ENCODE peak calls at places on chromosomes 6 and 20, in ten cellular contexts. A is right cardiac atrium; V is gastroesophageal sphincter; X is left ventricle myocardium superior; L is mucosa of descending colon; P is sciatic nerve; W is pancreas; T is activated T-helper 17 cell treated with anti-CD3 and anti-CD28 coated beads, Interleukin-2, amount 50 U/mL, for 72 hours; B is lower lobe of right lung; H is T-cell. D is an unnamed sample.

GRCh38 chr20:57779401-57780003 is 69.7 kb upstream of the PMEPA1 start:
- ATAC-seq in P (no peak), V (no peak), B (no peak), A (no peak), X (no peak), L (no peak), T (no peak), W (no peak), H (no peak), D (no peak)

GRCh38 chr20:1952737-1953530 is 40.9 kb downstream of the PDYN start:
- ATAC-seq in X (no peak), L (peak; percentile 58), P (no peak), W (no peak), A (no peak), V (no peak), B (no peak), H (no peak), T (no peak), D (peak; percentile 30)

GRCh38 chr6:127302728-127303675 is 36.3 kb downstream of the RNF146 start:
- ATAC-seq in A (no peak), V (no peak), W (peak; percentile 69), B (peak; percentile 83), X (peak; percentile 30), P (peak; percentile 59), L (peak; percentile 84), T (no peak), H (peak; percentile 69), D (peak; percentile 84)

GRCh38 chr6:109292420-109292819 is 89.8 kb downstream of the CD164 start:
- ATAC-seq in A (peak; percentile 41), V (no peak), H (no peak), L (peak; percentile 20), T (no peak), X (peak; percentile 90), W (no peak), P (no peak), B (no peak), D (no peak)

GRCh38 chr20:62840244-62841197 is 21.1 kb downstream of the TCFL5 start:
- ATAC-seq in H (no peak), L (peak; percentile 42), P (no peak), V (no peak), A (peak; percentile 19), W (no peak), B (no peak), T (no peak), X (no peak), D (no peak)

GRCh38 chr20:52190437-52191131 is 995 bp downstream of the ZFP64 start:
- ATAC-seq in X (peak; percentile 50), L (peak; percentile 49), V (peak; percentile 21), B (peak; percentile 47), P (peak; percentile 53), H (no peak), W (peak; percentile 24), T (peak; percentile 40), A (peak; percentile 56), D (peak; percentile 59)

GRCh38 chr6:150208606-150209352 is 65.9 kb downstream of the PPP1R14C start:
- ATAC-seq in L (no peak), P (no peak), T (no peak), B (no peak), V (no peak), A (no peak), H (no peak), W (no peak), X (peak; percentile 41), D (peak; percentile 55)

GRCh38 chr20:12110274-12110673 is 192.6 kb downstream of the BTBD3 start:
- ATAC-seq in W (no peak), T (no peak), X (no peak), B (no peak), A (no peak), P (no peak), H (no peak), V (no peak), L (no peak), D (no peak)

GRCh38 chr6:25511386-25511785 is 140.6 kb upstream of the SCGN start:
- ATAC-seq in B (no peak), H (no peak), X (no peak), A (no peak), L (no peak), W (no peak), V (peak; percentile 60), T (no peak), P (peak; percentile 48), D (no peak)

GRCh38 chr6:142839686-142840040 is 105.3 kb downstream of the HIVEP2 start:
- ATAC-seq in P (no peak), W (no peak), X (no peak), B (no peak), T (peak; percentile 21), V (no peak), A (no peak), H (no peak), L (peak; percentile 31), D (no peak)

GRCh38 chr6:159989882-159990480 is 21.1 kb downstream of the IGF2R start:
- ATAC-seq in V (no peak), T (peak; percentile 93), H (no peak), L (peak; percentile 24), A (peak; percentile 16), W (no peak), B (peak; percentile 43), P (no peak), X (no peak), D (peak; percentile 53)